ENCODE peak calls at places on chromosomes 12 and 14, in nine cellular contexts. O, R, U, X, J, S, D, A and B are unnamed samples.
A peak's percentile ranks its signal among the peaks of the same experiment; 100 is the strongest.

GRCh38 chr12:60197589-60197988 is 601.8 kb downstream of the SLC16A7 start:
- DNase-seq in O (no peak), R (no peak), U (no peak), X (no peak), J (no peak), S (no peak), D (no peak), A (no peak), B (no peak)

GRCh38 chr12:72832024-72832423 is 559.9 kb downstream of the TRHDE start:
- DNase-seq in O (no peak), R (no peak), U (no peak), X (no peak), J (no peak), S (no peak), D (no peak), A (no peak), B (no peak)

GRCh38 chr14:97443412-97443811 is 646.2 kb downstream of the VRK1 start:
- DNase-seq in O (no peak), R (no peak), U (no peak), X (no peak), J (no peak), S (no peak), D (no peak), A (no peak), B (no peak)

GRCh38 chr14:61145258-61145902 is 135.8 kb downstream of the TMEM30B start:
- DNase-seq in O (no peak), R (no peak), U (no peak), X (no peak), J (no peak), S (no peak), D (no peak), A (no peak), B (peak; percentile 54)

GRCh38 chr14:70885343-70886014 is 21.8 kb upstream of the PCNX1 start:
- DNase-seq in O (no peak), R (no peak), U (no peak), X (no peak), J (no peak), S (no peak), D (no peak), A (no peak), B (no peak)

GRCh38 chr14:91893659-91894058 is 26.3 kb upstream of the TC2N start:
- DNase-seq in O (no peak), R (no peak), U (no peak), X (no peak), J (no peak), S (peak; percentile 46), D (no peak), A (no peak), B (no peak)

GRCh38 chr14:97603201-97603600 is 806.0 kb downstream of the VRK1 start:
- DNase-seq in O (no peak), R (no peak), U (no peak), X (no peak), J (no peak), S (no peak), D (no peak), A (no peak), B (no peak)

GRCh38 chr12:57853864-57854556 is 7.5 kb upstream of the CTDSP2 start:
- DNase-seq in O (no peak), R (no peak), U (no peak), X (no peak), J (no peak), S (no peak), D (no peak), A (no peak), B (no peak)

GRCh38 chr12:55072093-55072492 is 52.3 kb downstream of the NEUROD4 start:
- DNase-seq in O (no peak), R (no peak), U (no peak), X (peak; percentile 50), J (no peak), S (no peak), D (peak; percentile 32), A (peak; percentile 22), B (peak; percentile 10)

GRCh38 chr12:52191841-52192791 is at the start of gene KRT80:
- DNase-seq in O (peak; percentile 93), R (no peak), U (no peak), X (peak; percentile 92), J (no peak), S (peak; percentile 97), D (peak; percentile 84), A (peak; percentile 97), B (peak; percentile 97)

GRCh38 chr14:50311337-50311973 is 574 bp downstream of the L2HGDH start:
- DNase-seq in O (no peak), R (no peak), U (no peak), X (no peak), J (no peak), S (no peak), D (no peak), A (no peak), B (no peak)

GRCh38 chr12:57626111-57626928 is 6.7 kb downstream of the B4GALNT1 start:
- DNase-seq in O (no peak), R (no peak), U (no peak), X (no peak), J (no peak), S (peak; percentile 67), D (no peak), A (no peak), B (no peak)

GRCh38 chr14:90593254-90594040 is 196.6 kb downstream of the CALM1 start:
- DNase-seq in O (no peak), R (no peak), U (no peak), X (no peak), J (no peak), S (peak; percentile 55), D (no peak), A (no peak), B (no peak)

GRCh38 chr12:67482751-67483661 is 165.5 kb upstream of the DYRK2 start:
- DNase-seq in O (no peak), R (peak; percentile 5), U (no peak), X (peak; percentile 73), J (peak; percentile 66), S (peak; percentile 91), D (peak; percentile 76), A (no peak), B (peak; percentile 47)

GRCh38 chr12:17334784-17335183 is 728.8 kb upstream of the LMO3 start:
- DNase-seq in O (no peak), R (no peak), U (no peak), X (no peak), J (no peak), S (no peak), D (no peak), A (no peak), B (no peak)

GRCh38 chr12:5000658-5001390 is 42.9 kb upstream of the KCNA5 start:
- DNase-seq in O (no peak), R (no peak), U (no peak), X (peak; percentile 8), J (no peak), S (no peak), D (no peak), A (no peak), B (no peak)

GRCh38 chr12:86719381-86719780 is 463.2 kb upstream of the MGAT4C start:
- DNase-seq in O (no peak), R (no peak), U (no peak), X (no peak), J (no peak), S (no peak), D (no peak), A (no peak), B (no peak)

GRCh38 chr12:46983959-46984833 is 95.2 kb upstream of the PCED1B start:
- DNase-seq in O (no peak), R (peak; percentile 9), U (no peak), X (no peak), J (peak; percentile 2), S (no peak), D (peak; percentile 23), A (peak; percentile 56), B (peak; percentile 20)

DNA sequence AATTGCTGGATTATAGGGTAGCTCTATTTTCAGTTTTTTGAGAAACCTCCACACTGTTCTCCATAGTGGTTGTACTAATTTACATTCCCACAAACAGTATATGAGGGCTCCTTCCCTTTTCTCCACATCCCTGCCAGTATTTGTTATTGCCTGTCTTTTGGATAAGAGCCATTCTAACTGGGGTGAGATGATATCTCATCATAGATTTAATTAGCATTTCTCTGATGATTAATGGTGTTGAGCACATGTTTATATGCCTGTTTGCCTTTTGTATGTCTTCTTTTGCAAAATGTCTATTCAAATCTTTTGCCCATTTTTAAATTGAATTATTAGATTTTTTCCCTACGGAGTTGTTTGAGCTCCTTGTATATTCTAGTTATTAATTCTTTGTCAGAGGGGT is 385.3 kb downstream of the CCER1 start:
- DNase-seq in O (no peak), R (no peak), U (no peak), X (no peak), J (no peak), S (no peak), D (no peak), A (no peak), B (no peak)
- TF ChIP-seq POLR2AphosphoS5 in O (no peak), R (no peak), U (no peak), X (no peak), J (no peak), S (no peak), D (no peak), A (no peak), B (no peak)

GRCh38 chr12:89401433-89402086 is 49.3 kb upstream of the DUSP6 start:
- DNase-seq in O (no peak), R (no peak), U (no peak), X (no peak), J (no peak), S (no peak), D (no peak), A (no peak), B (no peak)
- TF ChIP-seq POLR2A in O (no peak), R (no peak), U (no peak), X (no peak), J (no peak), S (no peak), D (no peak), A (no peak), B (no peak)

DNA sequence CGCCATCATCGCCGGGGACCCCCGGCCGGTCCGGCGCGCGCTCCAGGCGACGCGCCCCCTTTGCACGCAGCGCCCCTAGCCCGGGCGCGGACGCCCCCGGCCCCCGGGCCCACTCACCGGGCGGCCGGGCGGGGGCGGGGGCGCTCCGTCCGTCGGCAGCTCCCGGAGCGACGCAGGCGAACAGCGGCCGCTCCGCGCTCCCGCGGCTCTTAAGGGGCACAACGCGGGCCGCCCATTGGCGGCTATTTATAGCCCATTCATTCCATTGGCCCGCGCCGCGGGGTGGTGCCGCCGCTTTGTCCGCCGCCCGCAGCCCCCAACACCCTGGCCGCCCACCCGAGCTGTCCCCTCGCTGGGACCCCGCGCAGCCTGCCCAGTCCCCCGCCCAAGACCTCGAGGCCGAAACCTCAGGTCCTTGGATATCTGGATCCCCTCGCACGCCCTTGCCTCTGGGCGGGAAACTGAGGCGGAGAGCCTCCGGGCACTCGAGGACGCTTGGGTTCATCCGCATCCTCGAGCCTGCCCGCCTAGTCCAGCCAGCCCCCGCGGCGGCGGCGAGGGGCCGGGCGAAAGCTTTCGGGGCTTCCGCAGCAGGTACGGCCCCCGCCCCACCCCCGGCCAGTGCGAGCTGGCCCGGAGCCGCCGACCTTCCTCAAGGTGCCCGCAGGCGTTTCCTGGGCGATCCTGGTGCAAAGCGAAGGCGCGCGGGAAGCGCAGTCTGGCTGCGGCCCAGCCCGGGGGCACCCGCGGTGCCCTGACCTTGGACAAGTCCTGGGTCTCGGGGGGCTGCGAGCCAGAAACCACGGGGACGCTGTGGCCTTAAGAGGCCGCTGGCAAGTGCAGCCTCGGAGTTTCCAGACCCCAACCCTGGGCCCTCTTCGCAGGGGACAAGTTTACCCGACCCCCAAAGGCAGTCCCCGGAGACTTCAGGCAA is at the start of gene CKB:
- DNase-seq in O (peak; percentile 81), R (no peak), U (no peak), X (no peak), J (no peak), S (peak; percentile 93), D (peak; percentile 83), A (no peak), B (peak; percentile 75)
- TF ChIP-seq POLR2AphosphoS5 in O (no peak), R (no peak), U (peak; percentile 12), X (peak; percentile 69), J (no peak), S (peak; percentile 95), D (peak; percentile 78), A (peak; percentile 96), B (peak; percentile 58)

GRCh38 chr12:10136637-10137205 is 6.7 kb upstream of the CLEC7A start:
- DNase-seq in O (no peak), R (no peak), U (no peak), X (no peak), J (no peak), S (no peak), D (no peak), A (no peak), B (no peak)
- TF ChIP-seq POLR2A in O (no peak), R (no peak), U (no peak), X (no peak), J (no peak), S (no peak), D (no peak), A (no peak), B (no peak)